ENCODE peak calls at places on chromosome 22, in six cellular contexts. Q is neuronal stem cell, H is IMR-90, P is H1, S is mesenchymal stem cell, L is trophoblast cell. A is an unnamed sample.

GRCh38 chr22:26547426-26547825 is 35.2 kb upstream of the TFIP11 start:
- DNase-seq in H (peak; percentile 11), L (no peak), S (no peak), P (no peak), Q (no peak), A (no peak)

GRCh38 chr22:25534724-25535123 is 29.8 kb upstream of the GRK3 start:
- DNase-seq in P (no peak), Q (no peak), L (no peak), S (no peak), H (no peak), A (no peak)

GRCh38 chr22:44601725-44602124 is 100.3 kb upstream of the PRR5 start:
- DNase-seq in P (no peak), L (no peak), H (no peak), S (no peak), Q (no peak), A (no peak)

GRCh38 chr22:50173221-50173982 is 2.9 kb downstream of the PANX2 start:
- DNase-seq in Q (no peak), P (no peak), S (no peak), H (no peak), L (no peak), A (no peak)

GRCh38 chr22:19290400-19291217 is 910 bp downstream of the CLTCL1 start:
- DNase-seq in H (no peak), L (peak; percentile 24), P (no peak), S (peak; percentile 42), Q (no peak), A (no peak)

GRCh38 chr22:42473484-42474193 is 41.4 kb upstream of the NFAM1 start:
- DNase-seq in L (peak; percentile 85), S (peak; percentile 74), Q (peak; percentile 47), H (peak; percentile 63), P (no peak), A (no peak)

GRCh38 chr22:22061085-22062077 is 78.8 kb upstream of the TOP3B start:
- DNase-seq in H (peak; percentile 43), L (peak; percentile 28), S (peak; percentile 39), Q (no peak), P (no peak), A (no peak)

GRCh38 chr22:40040927-40041326 is 46.2 kb downstream of the FAM83F start:
- DNase-seq in S (peak; percentile 58), P (no peak), L (peak; percentile 12), H (no peak), Q (no peak), A (no peak)

GRCh38 chr22:42623301-42623751 is 8.6 kb upstream of the POLDIP3 start:
- DNase-seq in L (no peak), S (no peak), Q (no peak), P (no peak), H (no peak), A (no peak)

GRCh38 chr22:21044931-21045584 is 688 bp upstream of the LRRC74B start:
- DNase-seq in L (peak; percentile 98), Q (no peak), P (no peak), S (peak; percentile 89), H (peak; percentile 65), A (no peak)

GRCh38 chr22:46105494-46106278 is 44.6 kb upstream of the PPARA start:
- DNase-seq in Q (no peak), S (peak; percentile 25), H (peak; percentile 59), L (no peak), P (no peak), A (no peak)

GRCh38 chr22:49616356-49617231 is 211.1 kb downstream of the BRD1 start:
- DNase-seq in P (no peak), S (no peak), Q (no peak), H (no peak), L (no peak), A (no peak)

GRCh38 chr22:41987276-41987675 is 11.3 kb upstream of the WBP2NL start:
- DNase-seq in L (no peak), Q (no peak), P (no peak), S (no peak), H (no peak), A (no peak)

GRCh38 chr22:44906999-44907644 is 102.7 kb downstream of the PHF21B start:
- DNase-seq in L (no peak), S (no peak), P (no peak), Q (no peak), H (no peak), A (no peak)

GRCh38 chr22:45208696-45208992 is 32.0 kb downstream of the KIAA0930 start:
- DNase-seq in H (no peak), L (no peak), S (no peak), P (no peak), Q (no peak), A (no peak)

GRCh38 chr22:45597460-45598192 is 74.0 kb upstream of the ATXN10 start:
- DNase-seq in H (no peak), S (no peak), P (no peak), L (no peak), Q (no peak), A (no peak)

GRCh38 chr22:30607939-30608338 is 965 bp downstream of the TCN2 start:
- DNase-seq in H (no peak), L (no peak), S (no peak), P (no peak), Q (no peak), A (no peak)

GRCh38 chr22:48755332-48755949 is 1072.2 kb downstream of the BRD1 start:
- DNase-seq in L (no peak), P (no peak), Q (no peak), H (no peak), S (no peak), A (no peak)

GRCh38 chr22:43567691-43568308 is 156.0 kb downstream of the MPPED1 start:
- DNase-seq in H (no peak), S (no peak), P (no peak), L (no peak), Q (no peak), A (no peak)

GRCh38 chr22:21000987-21001600 is 824 bp downstream of the THAP7 start:
- DNase-seq in H (no peak), L (no peak), P (no peak), S (peak; percentile 5), Q (no peak), A (no peak)

GRCh38 chr22:21444701-21445436 is 22.3 kb upstream of the TMEM191C start:
- DNase-seq in H (no peak), L (peak; percentile 13), P (peak; percentile 41), S (no peak), Q (no peak), A (peak; percentile 22)

GRCh38 chr22:25747245-25747944 is 5.4 kb downstream of the MYO18B start:
- DNase-seq in H (peak; percentile 88), S (peak; percentile 87), L (peak; percentile 93), Q (no peak), P (no peak), A (no peak)

GRCh38 chr22:26342719-26343449 is 86.2 kb upstream of the ASPHD2 start:
- DNase-seq in H (no peak), L (no peak), P (no peak), S (no peak), Q (no peak), A (no peak)

DNA sequence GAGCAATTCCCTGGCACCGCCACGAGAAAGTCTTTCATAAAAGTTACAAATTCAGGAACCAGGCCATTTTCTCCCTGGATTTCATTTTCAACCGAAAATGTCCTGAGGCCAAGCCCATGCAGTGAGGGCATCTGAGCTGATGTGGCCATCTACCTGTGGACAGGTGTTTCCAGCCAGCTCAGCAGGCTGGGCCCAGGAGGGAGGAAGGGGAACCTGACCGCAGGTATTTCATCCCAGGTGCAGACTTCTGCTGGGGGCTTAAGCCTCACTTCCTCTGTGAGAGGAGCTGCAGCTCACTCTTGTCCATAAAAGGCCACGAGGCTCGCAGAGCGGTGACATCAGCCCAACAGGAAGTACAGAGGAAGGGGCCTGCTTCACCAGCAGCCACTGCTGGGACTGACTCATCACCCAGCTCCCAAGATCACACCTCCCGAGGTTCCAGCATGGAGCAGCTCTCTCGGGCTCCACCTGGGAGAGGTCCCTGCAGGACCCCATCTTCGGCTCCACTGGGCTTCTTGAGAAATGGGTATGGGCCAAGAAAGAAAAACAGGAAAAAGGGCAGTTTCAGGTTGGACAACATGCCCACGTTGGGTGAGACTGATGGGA is 56.4 kb downstream of the MYH9 start:
- DNase-seq in P (no peak), S (peak; percentile 97), L (peak; percentile 97), H (peak; percentile 98), Q (no peak), A (peak; percentile 91)
- H2BK5ac ChIP-seq in P (peak overlapping the region; percentile 97), S (peak overlapping the region; percentile 97), L (peak overlapping the region; percentile 96), H (peak overlapping the region; percentile 100), Q (peak overlapping the region; percentile 3), A (peak overlapping the region; percentile 76)

GRCh38 chr22:47325249-47325648 is 562.8 kb downstream of the TBC1D22A start:
- DNase-seq in P (no peak), H (no peak), L (no peak), Q (no peak), S (no peak), A (no peak)
- H3K9me3 ChIP-seq in P (peaks cover 74% of the 10 kb centered on the region), H (no peaks in the 10 kb centered on the region), L (peaks cover 44% of the 10 kb centered on the region), Q (no peaks in the 10 kb centered on the region), S (peaks cover 20% of the 10 kb centered on the region), A (peaks cover 87% of the 10 kb centered on the region)

GRCh38 chr22:28798810-28799124 is 1.6 kb downstream of the XBP1 start:
- DNase-seq in Q (no peak), L (peak; percentile 7), P (no peak), H (no peak), S (no peak), A (no peak)

GRCh38 chr22:28793976-28794584 is 6.3 kb downstream of the XBP1 start:
- DNase-seq in L (peak; percentile 26), H (no peak), P (no peak), S (no peak), Q (no peak), A (no peak)

GRCh38 chr22:28795071-28795693 is 5.2 kb downstream of the XBP1 start:
- DNase-seq in S (no peak), H (no peak), P (no peak), Q (no peak), L (no peak), A (no peak)

GRCh38 chr22:28799125-28799833 is 1.1 kb downstream of the XBP1 start:
- DNase-seq in P (no peak), S (peak; percentile 99), L (peak; percentile 84), H (peak; percentile 96), Q (no peak), A (no peak)

DNA sequence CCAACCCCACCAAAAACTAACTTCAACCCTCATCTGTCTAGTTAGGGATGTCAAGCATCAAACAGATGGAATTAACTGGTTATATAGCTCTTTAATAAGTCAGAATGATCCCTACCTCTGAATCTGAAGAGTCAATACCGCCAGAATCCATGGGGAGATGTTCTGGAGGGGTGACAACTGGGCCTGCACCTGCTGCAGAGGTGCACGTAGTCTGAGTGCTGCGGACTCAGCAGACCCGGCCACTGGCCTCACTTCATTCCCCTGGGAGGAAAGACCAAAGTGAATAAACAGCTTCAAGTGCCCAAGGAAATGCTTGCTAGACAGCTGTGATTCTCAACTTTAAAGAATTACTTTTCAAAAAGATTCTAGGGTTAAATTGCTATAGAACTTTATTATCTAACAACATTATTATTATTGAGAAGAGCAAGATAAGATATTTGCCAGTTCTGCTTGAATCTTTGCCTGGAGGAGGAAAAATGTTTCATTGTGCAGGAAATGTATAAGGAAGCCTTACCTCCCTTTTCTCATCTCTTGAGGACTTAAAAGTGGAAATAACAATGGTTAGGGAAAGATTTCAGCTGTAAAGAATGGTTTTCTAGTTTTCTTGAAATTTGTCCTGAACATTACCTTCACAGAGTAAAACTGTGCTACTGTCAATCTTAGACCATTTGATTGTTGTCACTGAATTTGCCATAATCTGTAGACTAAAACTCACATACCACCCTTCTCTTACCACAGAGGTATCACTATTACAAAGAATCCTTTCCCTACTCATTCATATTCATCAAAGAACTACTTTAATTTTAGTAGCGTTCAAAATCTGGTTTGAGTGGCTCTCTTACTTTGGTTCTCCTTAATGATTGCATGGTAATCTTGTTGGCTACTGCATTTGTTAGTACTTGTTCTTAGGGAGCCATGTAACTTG is 4.2 kb downstream of the XBP1 start:
- DNase-seq in P (no peak), S (no peak), L (no peak), Q (no peak), H (no peak), A (no peak)
- H3K4me1 ChIP-seq in P (no peaks in the 10 kb centered on the region), S (peaks cover 3% of the 10 kb centered on the region), L (no peaks in the 10 kb centered on the region), Q (no peaks in the 10 kb centered on the region), H (no peaks in the 10 kb centered on the region), A (no peaks in the 10 kb centered on the region)

GRCh38 chr22:17370766-17371181 is 1.5 kb downstream of the CECR2 start:
- DNase-seq in Q (no peak), L (no peak), P (no peak), S (no peak), H (no peak), A (no peak)
- H2BK5ac ChIP-seq in Q (peak overlapping the region; percentile 98), L (no peak overlapping the region), P (peak overlapping the region; percentile 75), S (no peak overlapping the region), H (no peak overlapping the region), A (no peak overlapping the region)

A was measured in H9.